ENCODE peak calls at places on chromosomes 4 and X, in ten cellular contexts. One of them, this sample, is unnamed.

GRCh38 chrX:28188526-28188925 is 207.3 kb upstream of the DCAF8L1 start:
- DNase-seq in right cardiac atrium: no peak
- DNase-seq in NCI-H774: no peak
- DNase-seq in mucosa of descending colon: no peak
- DNase-seq in bronchial epithelial cell: peak
- DNase-seq in T-helper 1 cell: no peak
- DNase-seq in upper lobe of left lung: no peak
- DNase-seq in fibroblast of lung: peak
- DNase-seq in NCI-H69: no peak
- DNase-seq in smooth muscle cell of the brain vasculature: no peak
- DNase-seq in this sample: no peak

GRCh38 chr4:145351922-145352321 is 129.7 kb upstream of the SMAD1 start:
- DNase-seq in right cardiac atrium: no peak
- DNase-seq in NCI-H774: no peak
- DNase-seq in mucosa of descending colon: no peak
- DNase-seq in bronchial epithelial cell: no peak
- DNase-seq in T-helper 1 cell: no peak
- DNase-seq in upper lobe of left lung: no peak
- DNase-seq in fibroblast of lung: no peak
- DNase-seq in NCI-H69: no peak
- DNase-seq in smooth muscle cell of the brain vasculature: no peak
- DNase-seq in this sample: no peak

GRCh38 chr4:94595880-94596483 is 144.2 kb downstream of the PDLIM5 start:
- DNase-seq in right cardiac atrium: no peak
- DNase-seq in NCI-H774: no peak
- DNase-seq in mucosa of descending colon: no peak
- DNase-seq in bronchial epithelial cell: peak
- DNase-seq in T-helper 1 cell: no peak
- DNase-seq in upper lobe of left lung: no peak
- DNase-seq in fibroblast of lung: peak
- DNase-seq in NCI-H69: peak
- DNase-seq in smooth muscle cell of the brain vasculature: peak
- DNase-seq in this sample: no peak

GRCh38 chr4:63211377-63211776 is 1197.9 kb downstream of the TECRL start:
- DNase-seq in right cardiac atrium: no peak
- DNase-seq in NCI-H774: no peak
- DNase-seq in mucosa of descending colon: no peak
- DNase-seq in bronchial epithelial cell: no peak
- DNase-seq in T-helper 1 cell: no peak
- DNase-seq in upper lobe of left lung: no peak
- DNase-seq in fibroblast of lung: peak
- DNase-seq in NCI-H69: no peak
- DNase-seq in smooth muscle cell of the brain vasculature: no peak
- DNase-seq in this sample: no peak

GRCh38 chr4:48943387-48943786 is 36.8 kb upstream of the OCIAD2 start:
- DNase-seq in right cardiac atrium: no peak
- DNase-seq in NCI-H774: no peak
- DNase-seq in mucosa of descending colon: no peak
- DNase-seq in bronchial epithelial cell: peak
- DNase-seq in T-helper 1 cell: no peak
- DNase-seq in upper lobe of left lung: no peak
- DNase-seq in fibroblast of lung: no peak
- DNase-seq in NCI-H69: peak
- DNase-seq in smooth muscle cell of the brain vasculature: no peak
- DNase-seq in this sample: no peak

GRCh38 chrX:119693032-119693995 is at the start of gene SEPTIN6:
- DNase-seq in right cardiac atrium: peak
- DNase-seq in NCI-H774: peak
- DNase-seq in mucosa of descending colon: peak
- DNase-seq in bronchial epithelial cell: peak
- DNase-seq in T-helper 1 cell: peak
- DNase-seq in upper lobe of left lung: peak
- DNase-seq in fibroblast of lung: peak
- DNase-seq in NCI-H69: peak
- DNase-seq in smooth muscle cell of the brain vasculature: no peak
- DNase-seq in this sample: peak

GRCh38 chrX:39012561-39013209 is 211.4 kb downstream of the MID1IP1 start:
- DNase-seq in right cardiac atrium: no peak
- DNase-seq in NCI-H774: no peak
- DNase-seq in mucosa of descending colon: no peak
- DNase-seq in bronchial epithelial cell: no peak
- DNase-seq in T-helper 1 cell: no peak
- DNase-seq in upper lobe of left lung: no peak
- DNase-seq in fibroblast of lung: peak
- DNase-seq in NCI-H69: no peak
- DNase-seq in smooth muscle cell of the brain vasculature: no peak
- DNase-seq in this sample: no peak

GRCh38 chrX:120125444-120125843 is 9.7 kb upstream of the RHOXF1 start:
- DNase-seq in right cardiac atrium: peak
- DNase-seq in NCI-H774: no peak
- DNase-seq in mucosa of descending colon: no peak
- DNase-seq in bronchial epithelial cell: no peak
- DNase-seq in T-helper 1 cell: no peak
- DNase-seq in upper lobe of left lung: no peak
- DNase-seq in fibroblast of lung: no peak
- DNase-seq in NCI-H69: no peak
- DNase-seq in smooth muscle cell of the brain vasculature: no peak
- DNase-seq in this sample: no peak

GRCh38 chr4:176123710-176124407 is 58.2 kb downstream of the WDR17 start:
- DNase-seq in right cardiac atrium: no peak
- DNase-seq in NCI-H774: no peak
- DNase-seq in mucosa of descending colon: no peak
- DNase-seq in bronchial epithelial cell: peak
- DNase-seq in T-helper 1 cell: no peak
- DNase-seq in upper lobe of left lung: no peak
- DNase-seq in fibroblast of lung: peak
- DNase-seq in NCI-H69: peak
- DNase-seq in smooth muscle cell of the brain vasculature: no peak
- DNase-seq in this sample: no peak

GRCh38 chr4:88629826-88630225 is 37.5 kb downstream of the HERC3 start:
- DNase-seq in right cardiac atrium: no peak
- DNase-seq in NCI-H774: no peak
- DNase-seq in mucosa of descending colon: no peak
- DNase-seq in bronchial epithelial cell: no peak
- DNase-seq in T-helper 1 cell: no peak
- DNase-seq in upper lobe of left lung: no peak
- DNase-seq in fibroblast of lung: peak
- DNase-seq in NCI-H69: no peak
- DNase-seq in smooth muscle cell of the brain vasculature: no peak
- DNase-seq in this sample: no peak

GRCh38 chrX:150610446-150610845 is 42.0 kb downstream of the MTM1 start:
- DNase-seq in right cardiac atrium: no peak
- DNase-seq in NCI-H774: no peak
- DNase-seq in mucosa of descending colon: no peak
- DNase-seq in bronchial epithelial cell: no peak
- DNase-seq in T-helper 1 cell: no peak
- DNase-seq in upper lobe of left lung: no peak
- DNase-seq in fibroblast of lung: peak
- DNase-seq in NCI-H69: no peak
- DNase-seq in smooth muscle cell of the brain vasculature: no peak
- DNase-seq in this sample: no peak

GRCh38 chr4:86895692-86896488 is 3.7 kb upstream of the C4orf36 start:
- DNase-seq in right cardiac atrium: no peak
- DNase-seq in NCI-H774: peak
- DNase-seq in mucosa of descending colon: no peak
- DNase-seq in bronchial epithelial cell: peak
- DNase-seq in T-helper 1 cell: no peak
- DNase-seq in upper lobe of left lung: no peak
- DNase-seq in fibroblast of lung: peak
- DNase-seq in NCI-H69: peak
- DNase-seq in smooth muscle cell of the brain vasculature: no peak
- DNase-seq in this sample: no peak

GRCh38 chr4:140704392-140704955 is 51.7 kb downstream of the TBC1D9 start:
- DNase-seq in right cardiac atrium: no peak
- DNase-seq in NCI-H774: no peak
- DNase-seq in mucosa of descending colon: no peak
- DNase-seq in bronchial epithelial cell: no peak
- DNase-seq in T-helper 1 cell: no peak
- DNase-seq in upper lobe of left lung: no peak
- DNase-seq in fibroblast of lung: no peak
- DNase-seq in NCI-H69: no peak
- DNase-seq in smooth muscle cell of the brain vasculature: no peak
- DNase-seq in this sample: no peak

GRCh38 chrX:71143508-71143907 is 1.1 kb upstream of the NLGN3 start:
- DNase-seq in right cardiac atrium: peak
- DNase-seq in NCI-H774: no peak
- DNase-seq in mucosa of descending colon: no peak
- DNase-seq in bronchial epithelial cell: peak
- DNase-seq in T-helper 1 cell: no peak
- DNase-seq in upper lobe of left lung: no peak
- DNase-seq in fibroblast of lung: peak
- DNase-seq in NCI-H69: no peak
- DNase-seq in smooth muscle cell of the brain vasculature: no peak
- DNase-seq in this sample: no peak

GRCh38 chr4:48065587-48066052 is 49.0 kb downstream of the NIPAL1 start:
- DNase-seq in right cardiac atrium: no peak
- DNase-seq in NCI-H774: no peak
- DNase-seq in mucosa of descending colon: no peak
- DNase-seq in bronchial epithelial cell: no peak
- DNase-seq in T-helper 1 cell: no peak
- DNase-seq in upper lobe of left lung: no peak
- DNase-seq in fibroblast of lung: no peak
- DNase-seq in NCI-H69: no peak
- DNase-seq in smooth muscle cell of the brain vasculature: no peak
- DNase-seq in this sample: no peak

GRCh38 chrX:132737743-132738142 is 220.7 kb downstream of the HS6ST2 start:
- DNase-seq in right cardiac atrium: no peak
- DNase-seq in NCI-H774: no peak
- DNase-seq in mucosa of descending colon: no peak
- DNase-seq in bronchial epithelial cell: peak
- DNase-seq in T-helper 1 cell: no peak
- DNase-seq in upper lobe of left lung: no peak
- DNase-seq in fibroblast of lung: no peak
- DNase-seq in NCI-H69: no peak
- DNase-seq in smooth muscle cell of the brain vasculature: no peak
- DNase-seq in this sample: no peak

GRCh38 chrX:13248867-13249521 is 70.9 kb downstream of the ATXN3L start:
- DNase-seq in right cardiac atrium: no peak
- DNase-seq in NCI-H774: no peak
- DNase-seq in mucosa of descending colon: no peak
- DNase-seq in bronchial epithelial cell: no peak
- DNase-seq in T-helper 1 cell: no peak
- DNase-seq in upper lobe of left lung: no peak
- DNase-seq in fibroblast of lung: peak
- DNase-seq in NCI-H69: no peak
- DNase-seq in smooth muscle cell of the brain vasculature: no peak
- DNase-seq in this sample: no peak

GRCh38 chr4:2260336-2261109 is 1.4 kb downstream of the MXD4 start:
- DNase-seq in right cardiac atrium: peak
- DNase-seq in NCI-H774: no peak
- DNase-seq in mucosa of descending colon: peak
- DNase-seq in bronchial epithelial cell: no peak
- DNase-seq in T-helper 1 cell: no peak
- DNase-seq in upper lobe of left lung: peak
- DNase-seq in fibroblast of lung: no peak
- DNase-seq in NCI-H69: no peak
- DNase-seq in smooth muscle cell of the brain vasculature: no peak
- DNase-seq in this sample: peak

GRCh38 chr4:167903291-167903721 is 189.0 kb upstream of the ANXA10 start:
- DNase-seq in right cardiac atrium: no peak
- DNase-seq in NCI-H774: no peak
- DNase-seq in mucosa of descending colon: no peak
- DNase-seq in bronchial epithelial cell: peak
- DNase-seq in T-helper 1 cell: no peak
- DNase-seq in upper lobe of left lung: no peak
- DNase-seq in fibroblast of lung: peak
- DNase-seq in NCI-H69: no peak
- DNase-seq in smooth muscle cell of the brain vasculature: no peak
- DNase-seq in this sample: no peak

GRCh38 chr4:99968330-99968729 is 18.3 kb upstream of the H2AZ1 start:
- DNase-seq in right cardiac atrium: no peak
- DNase-seq in NCI-H774: no peak
- DNase-seq in mucosa of descending colon: no peak
- DNase-seq in bronchial epithelial cell: peak
- DNase-seq in T-helper 1 cell: no peak
- DNase-seq in upper lobe of left lung: no peak
- DNase-seq in fibroblast of lung: peak
- DNase-seq in NCI-H69: no peak
- DNase-seq in smooth muscle cell of the brain vasculature: no peak
- DNase-seq in this sample: no peak

GRCh38 chrX:84320606-84321005 is 132.6 kb upstream of the RPS6KA6 start:
- DNase-seq in right cardiac atrium: no peak
- DNase-seq in NCI-H774: no peak
- DNase-seq in mucosa of descending colon: no peak
- DNase-seq in bronchial epithelial cell: no peak
- DNase-seq in T-helper 1 cell: no peak
- DNase-seq in upper lobe of left lung: no peak
- DNase-seq in fibroblast of lung: peak
- DNase-seq in NCI-H69: peak
- DNase-seq in smooth muscle cell of the brain vasculature: no peak
- DNase-seq in this sample: no peak

GRCh38 chr4:6873792-6874461 is 35.7 kb upstream of the TBC1D14 start:
- DNase-seq in right cardiac atrium: peak
- DNase-seq in NCI-H774: peak
- DNase-seq in mucosa of descending colon: peak
- DNase-seq in bronchial epithelial cell: peak
- DNase-seq in T-helper 1 cell: peak
- DNase-seq in upper lobe of left lung: no peak
- DNase-seq in fibroblast of lung: peak
- DNase-seq in NCI-H69: peak
- DNase-seq in smooth muscle cell of the brain vasculature: no peak
- DNase-seq in this sample: peak

GRCh38 chrX:40057405-40057804 is 40.4 kb downstream of the BCOR start:
- DNase-seq in right cardiac atrium: no peak
- DNase-seq in NCI-H774: no peak
- DNase-seq in mucosa of descending colon: no peak
- DNase-seq in bronchial epithelial cell: no peak
- DNase-seq in T-helper 1 cell: no peak
- DNase-seq in upper lobe of left lung: no peak
- DNase-seq in fibroblast of lung: no peak
- DNase-seq in NCI-H69: peak
- DNase-seq in smooth muscle cell of the brain vasculature: no peak
- DNase-seq in this sample: no peak

GRCh38 chr4:156971623-156972369 is at the start of gene PDGFC:
- DNase-seq in right cardiac atrium: peak
- DNase-seq in NCI-H774: peak
- DNase-seq in mucosa of descending colon: peak
- DNase-seq in bronchial epithelial cell: no peak
- DNase-seq in T-helper 1 cell: no peak
- DNase-seq in upper lobe of left lung: peak
- DNase-seq in fibroblast of lung: peak
- DNase-seq in NCI-H69: peak
- DNase-seq in smooth muscle cell of the brain vasculature: no peak
- DNase-seq in this sample: no peak

GRCh38 chrX:102659790-102660757 is 8.8 kb downstream of the GPRASP1 start:
- DNase-seq in right cardiac atrium: peak
- DNase-seq in NCI-H774: peak
- DNase-seq in mucosa of descending colon: peak
- DNase-seq in bronchial epithelial cell: peak
- DNase-seq in T-helper 1 cell: peak
- DNase-seq in upper lobe of left lung: peak
- DNase-seq in fibroblast of lung: peak
- DNase-seq in NCI-H69: peak
- DNase-seq in smooth muscle cell of the brain vasculature: peak
- DNase-seq in this sample: peak

GRCh38 chrX:104351173-104351769 is 96.5 kb upstream of the ESX1 start:
- DNase-seq in right cardiac atrium: no peak
- DNase-seq in NCI-H774: no peak
- DNase-seq in mucosa of descending colon: no peak
- DNase-seq in bronchial epithelial cell: peak
- DNase-seq in T-helper 1 cell: no peak
- DNase-seq in upper lobe of left lung: no peak
- DNase-seq in fibroblast of lung: peak
- DNase-seq in NCI-H69: no peak
- DNase-seq in smooth muscle cell of the brain vasculature: no peak
- DNase-seq in this sample: no peak

GRCh38 chr4:151099226-151099975 is at the start of gene RPS3A:
- DNase-seq in right cardiac atrium: peak
- DNase-seq in NCI-H774: peak
- DNase-seq in mucosa of descending colon: peak
- DNase-seq in bronchial epithelial cell: peak
- DNase-seq in T-helper 1 cell: peak
- DNase-seq in upper lobe of left lung: peak
- DNase-seq in fibroblast of lung: peak
- DNase-seq in NCI-H69: peak
- DNase-seq in smooth muscle cell of the brain vasculature: peak
- DNase-seq in this sample: peak

GRCh38 chr4:188934320-188934975 is 795.2 kb downstream of the TRIML1 start:
- DNase-seq in right cardiac atrium: no peak
- DNase-seq in NCI-H774: no peak
- DNase-seq in mucosa of descending colon: no peak
- DNase-seq in bronchial epithelial cell: peak
- DNase-seq in T-helper 1 cell: no peak
- DNase-seq in upper lobe of left lung: no peak
- DNase-seq in fibroblast of lung: peak
- DNase-seq in NCI-H69: no peak
- DNase-seq in smooth muscle cell of the brain vasculature: no peak
- DNase-seq in this sample: no peak

This sample was measured in Peyer's patch.